ENCODE peak calls at places on chromosomes 6 and 20, in seven cellular contexts. A is psoas muscle, W is mucosa of descending colon, Y is tibial artery, N is HepG2, L is left ventricle myocardium inferior, I is adrenal gland. X is an unnamed sample. For H3K4me1, the result is how much of the 10 kb centered on the place peaks cover.

GRCh38 chr6:105301072-105301503 is 101.8 kb downstream of the PREP start:
- DNase-seq in A (no peak), W (no peak), Y (no peak), N (no peak), L (no peak), I (no peak), X (no peak)

GRCh38 chr6:104710543-104711335 is 149.0 kb downstream of the HACE1 start:
- DNase-seq in A (no peak), W (no peak), Y (no peak), N (no peak), L (no peak), I (no peak), X (no peak)

GRCh38 chr20:47328841-47329448 is 27.6 kb downstream of the ZMYND8 start:
- DNase-seq in A (peak), W (no peak), Y (no peak), N (no peak), L (no peak), I (no peak), X (no peak)

GRCh38 chr6:610882-611281 is 46.0 kb downstream of the HUS1B start:
- DNase-seq in A (no peak), W (no peak), Y (no peak), N (no peak), L (no peak), I (no peak), X (no peak)

GRCh38 chr6:36724514-36725385 is 27.1 kb downstream of the RAB44 start:
- DNase-seq in A (peak), W (no peak), Y (peak), N (peak), L (peak), I (peak), X (peak)

GRCh38 chr20:38152175-38153010 is 12.7 kb downstream of the TGM2 start:
- DNase-seq in A (peak), W (peak), Y (peak), N (peak), L (peak), I (peak), X (peak)

GRCh38 chr20:6993526-6993925 is 226.0 kb downstream of the BMP2 start:
- DNase-seq in A (no peak), W (no peak), Y (no peak), N (no peak), L (no peak), I (no peak), X (no peak)

GRCh38 chr6:119090256-119090655 is 11.8 kb upstream of the FAM184A start:
- DNase-seq in A (no peak), W (no peak), Y (no peak), N (no peak), L (no peak), I (no peak), X (no peak)

GRCh38 chr6:11944111-11944510 is 68.0 kb upstream of the HIVEP1 start:
- DNase-seq in A (no peak), W (no peak), Y (no peak), N (no peak), L (no peak), I (no peak), X (no peak)

GRCh38 chr6:152309648-152310047 is 327.5 kb downstream of the SYNE1 start:
- DNase-seq in A (no peak), W (peak), Y (no peak), N (no peak), L (no peak), I (no peak), X (no peak)

GRCh38 chr20:3446779-3447178 is 24.0 kb upstream of the ATRN start:
- DNase-seq in A (no peak), W (no peak), Y (no peak), N (no peak), L (no peak), I (no peak), X (no peak)

GRCh38 chr6:104630522-104630921 is 229.2 kb downstream of the HACE1 start:
- DNase-seq in A (no peak), W (no peak), Y (no peak), N (no peak), L (no peak), I (no peak), X (no peak)

GRCh38 chr6:157795826-157796225 is 27.2 kb upstream of the SNX9 start:
- DNase-seq in A (no peak), W (no peak), Y (no peak), N (no peak), L (no peak), I (no peak), X (no peak)

GRCh38 chr6:142881771-142882170 is 63.2 kb downstream of the HIVEP2 start:
- DNase-seq in A (no peak), W (no peak), Y (no peak), N (no peak), L (no peak), I (no peak), X (no peak)

GRCh38 chr6:170189236-170189635 is 101.6 kb downstream of the DLL1 start:
- DNase-seq in A (no peak), W (no peak), Y (no peak), N (no peak), L (no peak), I (no peak), X (peak)

GRCh38 chr6:21595265-21595950 is 1.9 kb downstream of the SOX4 start:
- DNase-seq in A (peak), W (peak), Y (no peak), N (no peak), L (peak), I (peak), X (peak)

DNA sequence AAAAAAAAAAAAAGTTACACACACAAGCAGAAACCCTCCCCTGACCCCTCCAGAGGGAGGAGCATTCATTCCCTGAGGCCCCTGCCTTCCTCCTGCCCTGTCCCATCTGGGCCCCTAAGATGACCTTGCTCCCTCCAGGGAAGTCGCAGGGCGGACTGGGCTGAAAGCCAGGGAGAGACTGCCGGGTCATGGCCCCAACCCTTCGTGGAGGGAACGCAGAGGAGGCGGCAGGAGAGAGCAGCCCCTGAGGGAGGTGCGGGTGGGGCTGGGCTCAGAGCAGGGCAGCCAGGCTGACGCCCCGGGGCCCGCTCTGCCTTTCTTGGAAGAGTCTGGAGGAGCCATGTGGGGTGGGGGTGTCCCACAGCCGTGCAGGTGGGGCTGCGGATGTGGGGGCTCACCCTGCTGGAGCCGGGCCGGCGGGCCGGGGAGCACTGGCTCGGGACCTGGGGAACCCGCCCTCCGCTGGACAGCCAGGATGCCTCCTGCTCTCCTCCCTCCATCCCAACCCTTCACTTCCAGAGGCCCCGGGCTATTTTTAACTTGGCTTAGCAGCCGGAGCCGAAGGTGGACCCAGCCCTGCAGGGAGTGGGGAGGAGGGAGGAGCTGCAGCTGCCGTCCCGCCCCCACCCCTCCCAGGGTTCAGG is 15.0 kb upstream of the ABHD16B start:
- DNase-seq in A (no peak), W (no peak), Y (no peak), N (peak), L (peak), I (peak), X (no peak)
- H3K4me3 ChIP-seq in A (peak), W (no peak), Y (no peak), N (peak), L (peak), I (no peak), X (no peak)

GRCh38 chr6:6901205-6901719 is 206.5 kb upstream of the RREB1 start:
- DNase-seq in A (no peak), W (no peak), Y (no peak), N (no peak), L (no peak), I (no peak), X (no peak)
- TF ChIP-seq CTCF in A (no peak), W (no peak), Y (no peak), N (no peak), L (no peak), I (no peak), X (no peak)

GRCh38 chr6:33726696-33727095 is 15.2 kb upstream of the UQCC2 start:
- DNase-seq in A (no peak), W (no peak), Y (no peak), N (no peak), L (no peak), I (no peak), X (no peak)
- H3K4me1 ChIP-seq in A (under half), W (under half), Y (under half), N (under half), L (half or more), I (under half), X (under half)

GRCh38 chr20:61513124-61514017 is 261.3 kb downstream of the CDH4 start:
- DNase-seq in A (no peak), W (no peak), Y (no peak), N (no peak), L (no peak), I (no peak), X (no peak)
- H3K4me3 ChIP-seq in A (no peak), W (no peak), Y (no peak), N (no peak), L (no peak), I (no peak), X (no peak)

GRCh38 chr20:50224553-50225255 is 34.1 kb downstream of the CEBPB start:
- DNase-seq in A (peak), W (no peak), Y (peak), N (no peak), L (peak), I (peak), X (peak)
- TF ChIP-seq CTCF in A (peak), W (no peak), Y (peak), N (peak), L (peak), I (peak), X (no peak)

DNA sequence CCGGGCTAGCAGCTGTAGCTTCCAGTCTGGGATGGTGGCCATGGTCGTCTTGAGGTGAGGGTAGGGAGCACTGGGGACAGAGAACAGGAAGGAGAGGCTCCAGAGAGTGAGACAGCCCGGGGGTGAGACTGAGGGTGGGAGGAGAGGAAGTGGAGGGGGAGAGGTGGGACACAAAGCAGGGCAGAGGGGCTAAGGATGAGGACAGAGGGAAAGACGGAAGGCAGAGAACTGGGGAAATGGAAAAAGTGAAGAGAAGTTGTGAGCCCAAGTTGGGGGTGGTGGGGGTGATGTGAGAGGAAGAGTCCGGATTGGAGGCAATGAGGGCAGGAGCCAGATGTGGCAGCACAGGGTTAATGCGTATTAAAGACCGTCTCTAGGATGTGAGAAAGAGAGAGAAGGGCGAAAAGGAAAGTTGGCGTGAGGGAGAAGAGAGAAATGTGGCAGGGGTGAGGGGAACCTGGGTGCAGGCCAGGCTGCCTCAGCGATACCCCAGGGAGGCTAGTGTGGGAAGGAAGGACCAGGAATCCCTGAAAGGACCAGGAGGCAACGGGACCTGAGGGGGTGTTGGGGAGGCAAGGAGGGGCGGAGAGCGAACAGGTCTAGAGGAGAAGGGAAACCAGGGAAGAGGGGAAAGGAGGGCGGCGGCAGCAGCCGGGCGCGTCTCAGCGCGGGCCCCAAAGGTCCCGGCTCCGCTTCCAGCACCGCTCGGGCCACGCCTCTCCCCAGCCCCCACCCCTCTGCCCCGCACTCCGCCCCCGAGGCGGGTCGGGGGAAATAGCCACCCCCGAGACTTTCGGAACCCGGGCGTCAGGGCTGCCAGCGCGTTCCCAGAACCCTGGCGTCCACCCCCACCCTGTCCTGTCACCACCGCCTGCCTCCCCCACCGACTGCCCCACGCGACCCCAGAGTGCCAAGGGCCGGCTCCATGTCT is at the start of gene PPP1R18:
- DNase-seq in A (peak), W (peak), Y (peak), N (no peak), L (peak), I (peak), X (peak)
- H3K4me1 ChIP-seq in A (under half), W (under half), Y (half or more), N (half or more), L (half or more), I (half or more), X (under half)

DNA sequence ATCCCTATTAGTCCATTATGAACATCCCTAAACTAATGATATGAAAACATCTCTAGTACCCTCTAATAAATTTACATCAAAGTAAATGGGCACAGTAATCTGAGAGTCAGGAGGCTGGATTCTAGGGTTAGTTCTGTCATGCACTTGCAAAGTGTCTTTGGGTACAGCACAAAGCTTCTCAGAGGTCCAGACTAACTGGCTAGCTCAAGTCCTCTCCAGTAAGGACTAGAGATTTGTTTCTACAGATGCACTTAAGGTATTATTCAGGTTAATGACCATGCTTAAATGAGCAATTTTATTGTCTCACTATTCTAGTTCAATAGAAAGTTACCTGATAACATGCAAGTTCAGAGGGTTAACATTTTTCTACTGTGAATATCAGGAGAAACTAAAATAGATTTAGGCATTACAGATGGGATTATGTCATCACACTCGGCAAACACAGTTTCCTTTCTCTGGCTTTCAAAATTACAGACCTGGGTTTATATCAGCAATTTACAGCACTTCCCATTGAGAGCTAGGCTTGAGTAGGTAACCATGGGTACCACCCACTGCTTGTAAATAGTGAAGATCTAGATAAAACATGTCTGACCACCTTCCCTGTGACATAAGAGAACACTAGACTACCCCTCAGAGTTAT is 402.9 kb upstream of the RUNX2 start:
- DNase-seq in A (no peak), W (no peak), Y (no peak), N (peak), L (no peak), I (no peak), X (no peak)
- H3K4me3 ChIP-seq in A (no peak), W (no peak), Y (no peak), N (no peak), L (no peak), I (no peak), X (no peak)

GRCh38 chr6:44002591-44003344 is 124.5 kb downstream of the MRPL14 start:
- DNase-seq in A (peak), W (peak), Y (no peak), N (no peak), L (peak), I (no peak), X (peak)
- TF ChIP-seq CTCF in A (peak), W (no peak), Y (no peak), N (no peak), L (no peak), I (peak), X (no peak)